ENCODE peak calls at places on chromosome 13, in eight cellular contexts. I is astrocyte, P is brain microvascular endothelial cell, V is glutamatergic neuron, Q is upper lobe of right lung, X is MCF 10A, F is AG10803, L is pancreas. K is an unnamed sample.

GRCh38 chr13:33375421-33375820 is 89.9 kb upstream of the STARD13 start:
- DNase-seq in L (no peak), X (no peak), V (no peak), P (no peak), Q (no peak), I (no peak), F (no peak), K (no peak)

GRCh38 chr13:66312312-66313087 is 917.6 kb downstream of the PCDH9 start:
- DNase-seq in V (no peak), P (peak), I (peak), F (peak), X (peak), Q (no peak), L (no peak), K (no peak)

GRCh38 chr13:52600666-52601065 is 41.6 kb upstream of the HNRNPA1L2 start:
- DNase-seq in P (no peak), X (peak), V (no peak), L (no peak), F (no peak), I (no peak), Q (no peak), K (no peak)

GRCh38 chr13:110756268-110756667 is 42.8 kb downstream of the ING1 start:
- DNase-seq in X (no peak), L (no peak), Q (no peak), F (peak), P (peak), I (peak), V (no peak), K (no peak)

GRCh38 chr13:113863511-113864302 is at the start of gene GAS6:
- DNase-seq in X (peak), F (peak), I (no peak), Q (peak), V (peak), P (no peak), L (peak), K (no peak)

GRCh38 chr13:43167058-43167457 is 143.7 kb downstream of the DNAJC15 start:
- DNase-seq in Q (no peak), X (no peak), I (no peak), V (no peak), P (no peak), L (no peak), F (no peak), K (no peak)

GRCh38 chr13:33125821-33126570 is 109.8 kb downstream of the KL start:
- DNase-seq in P (peak), F (peak), X (peak), L (no peak), V (no peak), I (peak), Q (no peak), K (peak)

GRCh38 chr13:31890946-31891345 is 140.6 kb upstream of the FRY start:
- DNase-seq in L (no peak), Q (no peak), I (no peak), F (peak), X (no peak), P (no peak), V (no peak), K (no peak)

GRCh38 chr13:95193509-95194230 is 107.6 kb downstream of the ABCC4 start:
- DNase-seq in F (peak), P (no peak), L (no peak), V (no peak), I (no peak), Q (no peak), X (peak), K (no peak)

GRCh38 chr13:20873348-20873747 is 29.2 kb downstream of the XPO4 start:
- DNase-seq in F (peak), L (no peak), Q (no peak), P (no peak), I (peak), X (peak), V (no peak), K (peak)

GRCh38 chr13:46274094-46274698 is 62.5 kb downstream of the LRRC63 start:
- DNase-seq in X (no peak), I (no peak), F (no peak), L (no peak), P (no peak), V (no peak), Q (no peak), K (no peak)
- TF ChIP-seq CTCF in X (no peak), I (no peak), F (no peak), L (no peak), P (no peak), V (no peak), Q (no peak), K (no peak)

DNA sequence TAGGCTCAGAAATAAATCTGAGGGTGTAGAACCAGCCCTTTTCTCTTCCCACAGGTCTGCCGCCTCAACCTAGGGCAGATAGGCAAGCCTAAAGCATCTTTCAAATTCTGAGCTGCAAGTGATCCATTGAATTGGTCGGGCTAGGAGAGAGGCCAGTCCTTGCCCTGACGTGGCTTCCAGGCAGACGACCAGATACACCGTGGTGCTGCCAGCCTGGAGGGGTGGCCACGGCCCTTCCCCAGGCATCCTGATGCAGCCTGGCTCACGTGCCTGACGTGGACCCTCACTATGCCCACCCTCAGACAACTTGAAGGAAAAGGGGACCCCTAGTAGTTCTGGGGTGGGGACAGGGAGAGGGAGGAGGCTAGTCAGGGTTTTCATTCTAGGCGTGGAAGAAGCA is 859.3 kb upstream of the KLHL1 start:
- DNase-seq in I (no peak), F (no peak), P (no peak), L (no peak), X (no peak), V (no peak), Q (no peak), K (no peak)
- TF ChIP-seq CTCF in I (no peak), F (no peak), P (no peak), L (no peak), X (no peak), V (no peak), Q (no peak), K (no peak)

GRCh38 chr13:37597477-37597876 is 1.1 kb downstream of the POSTN start:
- DNase-seq in I (no peak), V (no peak), Q (no peak), X (no peak), L (no peak), P (no peak), F (no peak), K (no peak)

GRCh38 chr13:37598572-37598971 is at the start of gene POSTN:
- DNase-seq in F (no peak), P (peak), V (no peak), X (no peak), L (no peak), I (peak), Q (no peak), K (no peak)

GRCh38 chr13:37608750-37609339 is 10.3 kb upstream of the POSTN start:
- DNase-seq in I (no peak), L (no peak), X (peak), V (no peak), P (no peak), Q (no peak), F (no peak), K (peak)

GRCh38 chr13:37599509-37599908 is 941 bp upstream of the POSTN start:
- DNase-seq in L (no peak), V (no peak), I (peak), F (no peak), X (no peak), Q (no peak), P (no peak), K (no peak)

GRCh38 chr13:37602743-37603381 is 4.3 kb upstream of the POSTN start:
- DNase-seq in X (peak), Q (no peak), V (no peak), L (no peak), F (peak), I (no peak), P (no peak), K (peak)
- TF ChIP-seq CTCF in X (peak), Q (peak), V (peak), L (peak), F (peak), I (peak), P (peak), K (peak)

GRCh38 chr13:36258831-36259230 is 38.8 kb downstream of the CCDC169 start:
- DNase-seq in V (no peak), F (no peak), L (no peak), Q (no peak), I (no peak), X (no peak), P (no peak), K (no peak)
- TF ChIP-seq CTCF in V (no peak), F (no peak), L (no peak), Q (no peak), I (no peak), X (no peak), P (no peak), K (no peak)

DNA sequence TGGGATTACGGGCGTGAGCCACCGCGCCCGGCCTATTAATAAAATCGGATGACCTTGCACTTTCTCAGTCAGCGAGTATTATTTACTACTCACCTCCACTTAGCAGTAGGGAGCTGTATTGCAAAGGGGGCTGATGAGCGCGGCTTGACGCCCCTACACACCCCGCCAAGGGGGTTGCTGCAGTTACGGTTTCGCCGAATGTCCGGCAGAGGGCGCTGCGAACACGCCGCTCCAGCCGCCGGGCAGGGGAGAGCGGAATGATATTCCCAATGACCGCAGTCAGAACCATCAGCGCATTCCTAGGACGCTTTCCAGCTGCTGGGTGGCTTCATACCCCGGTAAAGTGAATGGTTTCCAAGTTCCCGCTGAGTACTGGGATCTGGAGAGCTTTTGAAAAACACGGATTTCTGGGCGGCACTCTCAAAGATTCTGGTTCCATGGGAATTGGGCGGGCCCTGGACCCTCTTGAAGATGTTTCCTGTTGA is 30.0 kb upstream of the TPT1 start:
- DNase-seq in L (peak), P (peak), X (peak), F (peak), I (peak), V (peak), Q (peak), K (no peak)
- TF ChIP-seq CTCF in L (peak), P (peak), X (peak), F (peak), I (peak), V (peak), Q (peak), K (peak)